ENCODE peak calls at places on chromosomes 2 and 18, in five cellular contexts. One of them, this sample, is unnamed.

GRCh38 chr2:43226955-43227829 is 786 bp upstream of the ZFP36L2 start:
- DNase-seq in lower leg skin: peak
- DNase-seq in endothelial cell of umbilical vein: peak
- DNase-seq in right lobe of liver: peak
- DNase-seq in A549: peak
- DNase-seq in this sample: peak

GRCh38 chr2:140949932-140950331 is 1180.9 kb downstream of the LRP1B start:
- DNase-seq in lower leg skin: no peak
- DNase-seq in endothelial cell of umbilical vein: no peak
- DNase-seq in right lobe of liver: no peak
- DNase-seq in A549: no peak
- DNase-seq in this sample: no peak

GRCh38 chr2:124025896-124026295 is 809 bp downstream of the CNTNAP5 start:
- DNase-seq in lower leg skin: no peak
- DNase-seq in endothelial cell of umbilical vein: no peak
- DNase-seq in right lobe of liver: no peak
- DNase-seq in A549: no peak
- DNase-seq in this sample: no peak

GRCh38 chr18:7273301-7273911 is 42.5 kb downstream of the LRRC30 start:
- DNase-seq in lower leg skin: peak
- DNase-seq in endothelial cell of umbilical vein: peak
- DNase-seq in right lobe of liver: peak
- DNase-seq in A549: no peak
- DNase-seq in this sample: no peak

GRCh38 chr18:50775207-50775606 is 44.6 kb downstream of the MRO start:
- DNase-seq in lower leg skin: no peak
- DNase-seq in endothelial cell of umbilical vein: no peak
- DNase-seq in right lobe of liver: no peak
- DNase-seq in A549: no peak
- DNase-seq in this sample: no peak

GRCh38 chr2:182015334-182016109 is 29.9 kb downstream of the PPP1R1C start:
- DNase-seq in lower leg skin: no peak
- DNase-seq in endothelial cell of umbilical vein: no peak
- DNase-seq in right lobe of liver: no peak
- DNase-seq in A549: no peak
- DNase-seq in this sample: no peak

GRCh38 chr18:22314406-22314805 is 103.3 kb downstream of the CTAGE1 start:
- DNase-seq in lower leg skin: no peak
- DNase-seq in endothelial cell of umbilical vein: no peak
- DNase-seq in right lobe of liver: no peak
- DNase-seq in A549: no peak
- DNase-seq in this sample: no peak

GRCh38 chr18:2513616-2514015 is 57.7 kb downstream of the METTL4 start:
- DNase-seq in lower leg skin: no peak
- DNase-seq in endothelial cell of umbilical vein: no peak
- DNase-seq in right lobe of liver: no peak
- DNase-seq in A549: no peak
- DNase-seq in this sample: no peak

GRCh38 chr2:190847504-190848201 is 33.0 kb upstream of the GLS start:
- DNase-seq in lower leg skin: no peak
- DNase-seq in endothelial cell of umbilical vein: peak
- DNase-seq in right lobe of liver: no peak
- DNase-seq in A549: no peak
- DNase-seq in this sample: no peak

GRCh38 chr2:128450211-128451015 is 131.7 kb upstream of the HS6ST1 start:
- DNase-seq in lower leg skin: peak
- DNase-seq in endothelial cell of umbilical vein: no peak
- DNase-seq in right lobe of liver: peak
- DNase-seq in A549: no peak
- DNase-seq in this sample: no peak

GRCh38 chr2:187640926-187641510 is 86.8 kb upstream of the TFPI start:
- DNase-seq in lower leg skin: no peak
- DNase-seq in endothelial cell of umbilical vein: no peak
- DNase-seq in right lobe of liver: no peak
- DNase-seq in A549: no peak
- DNase-seq in this sample: no peak

GRCh38 chr2:10215393-10215935 is 87.2 kb upstream of the HPCAL1 start:
- DNase-seq in lower leg skin: no peak
- DNase-seq in endothelial cell of umbilical vein: no peak
- DNase-seq in right lobe of liver: no peak
- DNase-seq in A549: no peak
- DNase-seq in this sample: no peak

DNA sequence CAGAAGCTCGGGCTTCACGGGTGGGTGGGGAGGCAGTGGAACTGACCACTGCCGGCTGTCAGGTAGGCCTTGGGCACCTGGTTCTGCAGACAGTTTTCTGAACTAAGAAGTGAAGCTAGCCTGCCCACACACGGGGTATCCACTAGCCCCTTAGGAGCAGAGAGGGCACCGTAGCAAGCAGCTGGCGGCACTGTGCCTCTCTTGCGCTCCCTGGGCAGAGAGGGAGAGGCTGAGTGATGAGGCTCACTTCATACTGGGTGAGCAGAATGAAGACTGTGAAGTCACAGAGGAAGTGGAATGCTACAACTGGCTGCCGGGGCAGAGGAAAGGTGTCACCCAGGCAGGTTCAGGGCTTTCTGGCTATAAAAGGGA is 753 bp downstream of the ITPRIPL1 start:
- DNase-seq in lower leg skin: peak
- DNase-seq in endothelial cell of umbilical vein: no peak
- DNase-seq in right lobe of liver: no peak
- DNase-seq in A549: no peak
- DNase-seq in this sample: peak
- TF ChIP-seq POLR2A in lower leg skin: no peak
- TF ChIP-seq POLR2A in endothelial cell of umbilical vein: no peak
- TF ChIP-seq POLR2A in right lobe of liver: no peak
- TF ChIP-seq POLR2A in A549: no peak
- TF ChIP-seq POLR2A in this sample: peak

DNA sequence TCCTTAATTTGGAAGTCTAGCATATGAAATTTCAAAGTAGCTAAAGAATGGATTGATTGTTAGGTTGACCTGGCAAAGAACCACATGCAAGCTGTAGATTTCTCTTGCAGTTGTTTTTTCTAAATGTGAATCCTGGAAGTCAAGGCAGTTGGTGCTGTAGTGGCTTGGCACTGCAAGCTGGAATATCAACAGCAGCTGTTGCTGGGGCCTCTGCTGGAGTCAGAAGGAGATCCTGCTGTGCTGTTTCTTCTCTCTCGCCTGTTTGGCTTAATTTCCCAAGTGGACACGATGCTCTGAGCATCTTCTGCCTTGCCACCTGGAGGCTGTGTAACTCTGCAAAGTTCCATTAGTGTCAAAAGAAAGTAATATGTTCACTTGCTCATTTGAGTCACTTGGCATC is 12.6 kb downstream of the PIK3C3 start:
- DNase-seq in lower leg skin: no peak
- DNase-seq in endothelial cell of umbilical vein: no peak
- DNase-seq in right lobe of liver: no peak
- DNase-seq in A549: no peak
- DNase-seq in this sample: no peak
- TF ChIP-seq POLR2A in lower leg skin: no peak
- TF ChIP-seq POLR2A in endothelial cell of umbilical vein: no peak
- TF ChIP-seq POLR2A in right lobe of liver: no peak
- TF ChIP-seq POLR2A in A549: no peak
- TF ChIP-seq POLR2A in this sample: no peak

GRCh38 chr2:69585855-69586560 is 57.5 kb downstream of the AAK1 start:
- DNase-seq in lower leg skin: no peak
- DNase-seq in endothelial cell of umbilical vein: no peak
- DNase-seq in right lobe of liver: no peak
- DNase-seq in A549: no peak
- DNase-seq in this sample: no peak

GRCh38 chr2:69582582-69583176 is 60.9 kb downstream of the AAK1 start:
- DNase-seq in lower leg skin: no peak
- DNase-seq in endothelial cell of umbilical vein: no peak
- DNase-seq in right lobe of liver: no peak
- DNase-seq in A549: no peak
- DNase-seq in this sample: no peak

GRCh38 chr2:69581774-69582581 is 61.6 kb downstream of the AAK1 start:
- DNase-seq in lower leg skin: no peak
- DNase-seq in endothelial cell of umbilical vein: no peak
- DNase-seq in right lobe of liver: no peak
- DNase-seq in A549: no peak
- DNase-seq in this sample: no peak

GRCh38 chr2:69583434-69583833 is 60.1 kb downstream of the AAK1 start:
- DNase-seq in lower leg skin: no peak
- DNase-seq in endothelial cell of umbilical vein: no peak
- DNase-seq in right lobe of liver: no peak
- DNase-seq in A549: no peak
- DNase-seq in this sample: no peak

DNA sequence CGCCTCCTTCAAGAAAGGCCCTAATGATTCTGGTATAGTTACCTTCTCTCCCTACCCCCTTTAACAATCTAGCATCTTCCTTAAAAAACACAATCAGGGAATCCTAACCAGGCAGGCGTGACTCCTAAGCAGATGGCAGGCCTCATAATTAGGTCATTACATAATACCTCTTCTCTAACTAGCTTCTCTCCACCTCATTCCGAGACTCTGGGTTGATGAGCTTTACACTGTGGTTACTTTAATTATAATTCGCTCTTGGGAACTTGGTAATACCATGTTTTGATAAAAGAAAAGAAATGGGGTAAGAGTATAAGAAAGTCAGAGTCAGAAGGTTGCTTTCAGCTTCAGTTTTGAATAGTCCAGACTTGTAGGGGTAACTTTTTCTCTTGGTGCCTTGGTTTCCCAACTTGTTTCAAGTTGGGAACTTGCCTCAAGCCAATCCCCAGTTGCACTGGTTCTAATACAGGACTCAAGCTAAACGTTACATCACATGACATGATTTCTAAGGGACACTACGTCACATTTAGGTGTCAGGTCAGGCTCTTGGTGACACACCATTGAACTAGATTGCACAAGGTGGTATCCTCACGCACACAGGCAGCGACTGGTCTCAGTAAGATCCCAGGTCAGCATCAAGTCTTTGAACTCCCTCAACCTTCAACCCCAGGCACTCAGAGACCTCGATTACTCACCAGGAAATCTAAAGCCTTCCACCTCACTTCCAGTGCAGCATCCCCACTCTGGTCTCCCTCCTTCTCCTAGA is 59.2 kb downstream of the AAK1 start:
- DNase-seq in lower leg skin: no peak
- DNase-seq in endothelial cell of umbilical vein: no peak
- DNase-seq in right lobe of liver: no peak
- DNase-seq in A549: no peak
- DNase-seq in this sample: no peak
- TF ChIP-seq POLR2A in lower leg skin: no peak
- TF ChIP-seq POLR2A in endothelial cell of umbilical vein: no peak
- TF ChIP-seq POLR2A in right lobe of liver: no peak
- TF ChIP-seq POLR2A in A549: no peak
- TF ChIP-seq POLR2A in this sample: no peak

DNA sequence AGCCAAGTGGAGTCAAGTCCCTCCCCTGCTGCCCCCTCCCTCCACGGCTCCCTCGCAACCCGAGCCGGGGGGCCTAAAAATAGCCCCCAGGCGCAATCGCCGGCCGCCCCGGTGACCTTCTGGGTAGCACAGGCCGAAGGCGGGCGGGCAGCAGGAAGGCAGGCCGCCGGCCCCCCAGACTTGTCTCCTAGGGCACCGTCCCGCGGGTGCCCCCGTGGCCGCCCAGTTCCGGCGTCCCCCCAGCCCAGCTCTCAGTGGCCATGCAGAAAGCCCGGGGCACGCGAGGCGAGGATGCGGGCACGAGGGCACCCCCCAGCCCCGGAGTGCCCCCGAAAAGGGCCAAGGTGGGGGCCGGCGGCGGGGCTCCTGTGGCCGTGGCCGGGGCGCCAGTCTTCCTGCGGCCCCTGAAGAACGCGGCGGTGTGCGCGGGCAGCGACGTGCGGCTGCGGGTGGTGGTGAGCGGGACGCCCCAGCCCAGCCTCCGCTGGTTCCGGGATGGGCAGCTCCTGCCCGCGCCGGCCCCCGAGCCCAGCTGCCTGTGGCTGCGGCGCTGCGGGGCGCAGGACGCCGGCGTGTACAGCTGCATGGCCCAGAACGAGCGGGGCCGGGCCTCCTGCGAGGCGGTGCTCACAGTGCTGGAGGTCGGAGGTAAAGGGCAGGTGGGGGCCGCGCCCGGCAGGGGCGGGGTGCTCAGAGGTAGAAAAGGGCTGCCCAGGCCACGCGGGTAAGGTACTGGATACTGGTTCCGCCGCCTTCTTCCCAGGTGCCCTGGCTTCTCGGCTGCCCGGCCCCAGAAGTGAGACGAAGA is at the start of gene SPEG:
- DNase-seq in lower leg skin: no peak
- DNase-seq in endothelial cell of umbilical vein: no peak
- DNase-seq in right lobe of liver: no peak
- DNase-seq in A549: no peak
- DNase-seq in this sample: no peak
- TF ChIP-seq POLR2A in lower leg skin: no peak
- TF ChIP-seq POLR2A in endothelial cell of umbilical vein: no peak
- TF ChIP-seq POLR2A in right lobe of liver: no peak
- TF ChIP-seq POLR2A in A549: no peak
- TF ChIP-seq POLR2A in this sample: no peak

This sample was measured in GM12892.